ENCODE peak calls at places on chromosomes 3 and 15, in eight cellular contexts. A, Y, L, Q, I, K, D and R are unnamed samples.

GRCh38 chr3:54557538-54558419 is 370.1 kb downstream of the LRTM1 start:
- DNase-seq in A (no peak), Y (no peak), L (no peak), Q (peak), I (no peak), K (no peak), D (no peak), R (no peak)

GRCh38 chr3:126550488-126551051 is 8.2 kb downstream of the C3orf22 start:
- DNase-seq in A (peak), Y (no peak), L (no peak), Q (no peak), I (peak), K (peak), D (peak), R (no peak)

GRCh38 chr3:151265866-151266265 is 12.5 kb downstream of the P2RY14 start:
- DNase-seq in A (no peak), Y (no peak), L (no peak), Q (no peak), I (no peak), K (no peak), D (no peak), R (no peak)

GRCh38 chr3:121998030-121998580 is 23.9 kb downstream of the ILDR1 start:
- DNase-seq in A (no peak), Y (no peak), L (no peak), Q (no peak), I (no peak), K (no peak), D (no peak), R (no peak)

GRCh38 chr15:35306361-35306981 is 221.4 kb upstream of the NANOGP8 start:
- DNase-seq in A (no peak), Y (no peak), L (peak), Q (no peak), I (no peak), K (no peak), D (no peak), R (no peak)

GRCh38 chr3:50372349-50372748 is 13.0 kb upstream of the TMEM115 start:
- DNase-seq in A (no peak), Y (no peak), L (no peak), Q (no peak), I (no peak), K (no peak), D (no peak), R (no peak)

GRCh38 chr15:51505251-51505650 is 117.3 kb downstream of the DMXL2 start:
- DNase-seq in A (no peak), Y (no peak), L (no peak), Q (no peak), I (no peak), K (no peak), D (no peak), R (no peak)

GRCh38 chr3:52068055-52068704 is 11.8 kb upstream of the DUSP7 start:
- DNase-seq in A (no peak), Y (no peak), L (no peak), Q (no peak), I (no peak), K (no peak), D (no peak), R (no peak)

GRCh38 chr15:76345880-76346665 is 9.5 kb downstream of the ISL2 start:
- DNase-seq in A (no peak), Y (no peak), L (no peak), Q (no peak), I (no peak), K (no peak), D (no peak), R (no peak)

GRCh38 chr3:194761384-194761783 is 75.7 kb downstream of the FAM43A start:
- DNase-seq in A (no peak), Y (no peak), L (no peak), Q (no peak), I (peak), K (no peak), D (no peak), R (peak)

GRCh38 chr3:149566296-149566945 is 91.4 kb downstream of the WWTR1 start:
- DNase-seq in A (no peak), Y (no peak), L (no peak), Q (no peak), I (no peak), K (no peak), D (no peak), R (no peak)

GRCh38 chr3:101673953-101674352 is 3.0 kb downstream of the ZBTB11 start:
- DNase-seq in A (no peak), Y (no peak), L (no peak), Q (no peak), I (no peak), K (no peak), D (no peak), R (no peak)

GRCh38 chr3:119681279-119681678 is 4.1 kb upstream of the COX17 start:
- DNase-seq in A (no peak), Y (no peak), L (peak), Q (no peak), I (no peak), K (no peak), D (no peak), R (peak)

GRCh38 chr3:27559835-27560234 is 75.7 kb upstream of the SLC4A7 start:
- DNase-seq in A (no peak), Y (no peak), L (no peak), Q (no peak), I (peak), K (no peak), D (no peak), R (no peak)

GRCh38 chr3:80087769-80088168 is 320.0 kb upstream of the ROBO1 start:
- DNase-seq in A (no peak), Y (no peak), L (no peak), Q (no peak), I (no peak), K (no peak), D (no peak), R (no peak)

GRCh38 chr15:44798815-44799214 is 62.5 kb downstream of the TRIM69 start:
- DNase-seq in A (no peak), Y (no peak), L (peak), Q (no peak), I (no peak), K (no peak), D (no peak), R (no peak)

GRCh38 chr3:172189987-172190603 is 150.7 kb downstream of the FNDC3B start:
- DNase-seq in A (no peak), Y (no peak), L (no peak), Q (no peak), I (no peak), K (no peak), D (no peak), R (no peak)

GRCh38 chr15:79436037-79436780 is 4.1 kb downstream of the MINAR1 start:
- DNase-seq in A (no peak), Y (no peak), L (no peak), Q (no peak), I (no peak), K (no peak), D (no peak), R (no peak)

GRCh38 chr3:158731938-158732855 is at the start of gene RARRES1:
- DNase-seq in A (peak), Y (peak), L (no peak), Q (peak), I (peak), K (peak), D (peak), R (peak)

GRCh38 chr3:146747051-146747450 is 141.9 kb upstream of the PLSCR5 start:
- DNase-seq in A (no peak), Y (no peak), L (no peak), Q (no peak), I (no peak), K (no peak), D (no peak), R (no peak)

GRCh38 chr3:47324278-47324865 is 41.6 kb downstream of the KLHL18 start:
- DNase-seq in A (no peak), Y (peak), L (peak), Q (peak), I (peak), K (peak), D (no peak), R (peak)

GRCh38 chr15:63463030-63463429 is 41.4 kb upstream of the USP3 start:
- DNase-seq in A (no peak), Y (no peak), L (no peak), Q (no peak), I (no peak), K (no peak), D (no peak), R (no peak)

GRCh38 chr3:195754906-195755305 is 34.1 kb downstream of the MUC20 start:
- DNase-seq in A (no peak), Y (no peak), L (no peak), Q (no peak), I (no peak), K (no peak), D (no peak), R (no peak)

GRCh38 chr3:195001961-195002861 is 268.7 kb downstream of the XXYLT1 start:
- DNase-seq in A (peak), Y (peak), L (peak), Q (peak), I (peak), K (peak), D (peak), R (peak)

GRCh38 chr3:99878005-99878404 is 60.3 kb downstream of the CMSS1 start:
- DNase-seq in A (no peak), Y (no peak), L (peak), Q (no peak), I (peak), K (no peak), D (no peak), R (no peak)

GRCh38 chr3:58521002-58521670 is 15.9 kb downstream of the ACOX2 start:
- DNase-seq in A (no peak), Y (no peak), L (no peak), Q (no peak), I (no peak), K (no peak), D (no peak), R (peak)

GRCh38 chr15:39327005-39327725 is 253.7 kb upstream of the THBS1 start:
- DNase-seq in A (no peak), Y (peak), L (no peak), Q (no peak), I (no peak), K (no peak), D (no peak), R (no peak)

DNA sequence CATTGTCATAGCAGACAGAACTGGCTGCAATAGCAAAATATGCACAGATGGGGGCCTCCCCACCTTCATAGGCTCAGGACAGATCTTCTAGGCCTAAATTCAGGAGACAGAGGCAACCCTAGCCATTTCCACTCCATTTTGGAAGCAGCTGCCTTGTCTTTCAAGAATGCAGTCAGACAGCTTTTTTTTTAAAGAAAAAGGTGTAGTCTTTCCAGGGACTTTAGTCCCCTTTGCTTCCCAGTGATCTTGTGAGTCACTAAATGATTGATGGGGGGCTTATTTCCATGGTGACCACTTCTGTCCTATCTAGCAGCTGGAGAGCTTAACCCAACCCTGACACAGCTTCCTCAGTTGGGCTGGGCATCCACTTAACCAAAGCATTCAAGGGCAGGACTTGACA is 165.9 kb downstream of the TPRG1 start:
- DNase-seq in A (no peak), Y (no peak), L (no peak), Q (no peak), I (no peak), K (no peak), D (no peak), R (no peak)
- H3K27ac ChIP-seq in A (no peak), Y (no peak), L (no peak), Q (no peak), I (no peak), K (no peak), D (no peak), R (no peak)

DNA sequence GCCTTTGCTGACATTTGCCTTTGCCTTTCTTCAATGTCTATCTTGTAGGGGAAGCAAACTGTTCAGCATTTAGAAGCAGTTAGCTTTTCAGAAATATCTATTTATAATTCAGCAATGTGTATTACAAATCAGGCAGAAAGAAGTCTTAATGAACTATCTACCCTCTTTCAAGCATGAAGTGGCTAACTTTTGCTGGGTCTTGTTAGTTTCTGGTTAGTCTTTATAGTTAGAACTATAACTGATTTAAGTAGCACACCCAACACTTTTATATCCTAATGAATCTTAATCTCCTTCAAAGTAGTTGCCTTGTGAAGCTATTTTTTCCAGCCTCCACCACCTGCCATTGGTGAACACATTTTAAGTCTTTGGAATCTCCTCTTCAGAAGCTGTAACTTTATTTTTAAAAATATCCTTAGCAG is 13.3 kb downstream of the CCNL1 start:
- DNase-seq in A (no peak), Y (no peak), L (no peak), Q (no peak), I (no peak), K (no peak), D (no peak), R (no peak)
- TF ChIP-seq POLR2A in A (no peak), Y (no peak), L (no peak), Q (no peak), I (no peak), K (no peak), D (no peak), R (no peak)

DNA sequence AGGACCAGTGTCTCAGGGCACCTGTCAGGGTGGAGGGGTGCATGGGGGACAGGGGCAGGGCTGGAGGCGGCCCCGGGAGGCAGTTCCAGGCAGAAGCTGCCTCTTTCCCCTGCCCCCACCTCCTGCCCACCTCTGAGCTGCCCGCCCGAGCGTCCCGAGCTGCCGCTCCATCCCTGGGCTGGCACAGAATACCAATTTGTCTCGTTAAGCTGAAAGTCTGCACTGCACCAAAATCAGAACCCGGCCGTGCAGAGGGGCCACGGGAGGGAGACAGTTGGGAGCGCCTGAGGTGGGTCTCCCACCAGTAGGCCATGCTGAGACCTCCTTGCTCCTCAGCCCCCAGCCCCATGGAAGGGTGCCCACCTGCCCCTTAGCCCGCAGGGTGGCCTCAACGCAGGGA is 1.3 kb upstream of the ATP2B2 start:
- DNase-seq in A (no peak), Y (no peak), L (no peak), Q (no peak), I (no peak), K (no peak), D (no peak), R (no peak)
- H3K4me3 ChIP-seq in A (no peak), Y (no peak), L (no peak), Q (no peak), I (no peak), K (no peak), D (no peak), R (no peak)

GRCh38 chr15:64566629-64567427 is 106.5 kb downstream of the ZNF609 start:
- DNase-seq in A (no peak), Y (no peak), L (no peak), Q (no peak), I (no peak), K (no peak), D (no peak), R (no peak)
- H3K27ac ChIP-seq in A (no peak), Y (no peak), L (no peak), Q (no peak), I (no peak), K (no peak), D (no peak), R (no peak)

GRCh38 chr15:31382693-31383005 is 56.0 kb downstream of the KLF13 start:
- DNase-seq in A (no peak), Y (no peak), L (no peak), Q (no peak), I (no peak), K (no peak), D (no peak), R (no peak)
- TF ChIP-seq POLR2A in A (no peak), Y (no peak), L (no peak), Q (no peak), I (no peak), K (no peak), D (no peak), R (no peak)

DNA sequence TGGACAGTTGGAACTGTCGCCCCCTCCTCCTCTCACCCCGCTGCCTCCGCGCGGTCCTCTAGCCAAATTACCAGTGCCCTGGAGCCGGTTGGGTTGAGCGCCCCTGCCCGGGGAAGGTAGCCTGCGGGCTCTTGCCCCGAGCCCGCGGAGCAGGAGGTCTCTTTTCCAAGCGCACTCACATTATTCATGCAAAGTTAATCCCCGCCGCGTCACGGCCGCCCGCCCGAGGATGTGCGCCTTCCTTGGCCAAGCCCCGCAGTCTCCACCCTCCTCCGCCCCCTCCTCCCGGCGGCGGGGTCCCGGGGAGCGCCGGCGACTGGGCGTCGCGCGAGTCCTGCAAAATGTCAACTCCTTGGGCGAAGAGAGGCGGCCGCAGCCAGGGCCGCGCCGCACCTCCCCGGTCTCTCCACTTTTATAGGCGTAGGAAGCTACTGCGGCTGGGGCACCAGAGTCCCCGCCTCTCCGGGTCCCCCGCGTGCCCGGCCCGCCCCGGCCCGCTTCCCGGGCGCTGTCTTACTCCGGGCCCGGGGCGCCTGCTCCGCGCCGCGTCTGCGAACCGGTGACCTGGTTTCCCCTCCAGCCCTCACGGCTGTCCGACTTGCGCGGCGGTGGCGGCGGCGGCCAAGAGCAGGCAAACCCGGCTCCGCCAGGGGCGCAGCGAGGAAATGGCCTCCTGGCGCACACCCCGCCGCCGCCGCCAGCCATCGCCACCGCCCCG is at the start of gene THRB:
- DNase-seq in A (peak), Y (peak), L (peak), Q (peak), I (peak), K (peak), D (peak), R (peak)
- H3K4me3 ChIP-seq in A (peak), Y (peak), L (peak), Q (peak), I (peak), K (peak), D (peak), R (peak)